ENCODE peak calls at places on chromosome 9, in eight cellular contexts. X is astrocyte of the spinal cord, O is dorsolateral prefrontal cortex, T is AG04450, Q is PC-9, E is cardiac muscle cell, G is GM13977, P is mesothelial cell of epicardium. W is an unnamed sample.

GRCh38 chr9:78296208-78296892 is 575 bp upstream of the PSAT1 start:
- DNase-seq in X (peak), O (peak), T (no peak), Q (peak), E (peak), G (peak), P (no peak), W (peak)

GRCh38 chr9:112241491-112241890 is 66.4 kb upstream of the SUSD1 start:
- DNase-seq in X (no peak), O (no peak), T (no peak), Q (no peak), E (no peak), G (no peak), P (no peak), W (no peak)

GRCh38 chr9:136572596-136573313 is 26.9 kb upstream of the NOTCH1 start:
- DNase-seq in X (no peak), O (no peak), T (no peak), Q (no peak), E (peak), G (no peak), P (no peak), W (no peak)

GRCh38 chr9:19313573-19313972 is 66.5 kb downstream of the RPS6 start:
- DNase-seq in X (no peak), O (no peak), T (no peak), Q (no peak), E (no peak), G (no peak), P (no peak), W (no peak)

GRCh38 chr9:72586388-72587160 is 65.2 kb downstream of the TMC1 start:
- DNase-seq in X (peak), O (no peak), T (peak), Q (peak), E (no peak), G (no peak), P (no peak), W (no peak)

GRCh38 chr9:80492221-80492620 is 920.5 kb downstream of the TLE4 start:
- DNase-seq in X (peak), O (no peak), T (no peak), Q (no peak), E (peak), G (no peak), P (no peak), W (no peak)

GRCh38 chr9:114072181-114073140 is 5.6 kb downstream of the AMBP start:
- DNase-seq in X (peak), O (no peak), T (no peak), Q (no peak), E (no peak), G (no peak), P (no peak), W (no peak)

GRCh38 chr9:1978941-1979340 is 36.2 kb upstream of the SMARCA2 start:
- DNase-seq in X (no peak), O (no peak), T (no peak), Q (no peak), E (no peak), G (no peak), P (no peak), W (no peak)

GRCh38 chr9:111039203-111039907 is 1.1 kb upstream of the LPAR1 start:
- DNase-seq in X (no peak), O (no peak), T (no peak), Q (no peak), E (no peak), G (no peak), P (no peak), W (peak)

GRCh38 chr9:76352026-76352620 is 42.1 kb downstream of the RFK start:
- DNase-seq in X (no peak), O (no peak), T (no peak), Q (peak), E (no peak), G (no peak), P (no peak), W (no peak)

GRCh38 chr9:35179347-35180271 is 17.8 kb downstream of the UNC13B start:
- DNase-seq in X (no peak), O (no peak), T (no peak), Q (no peak), E (no peak), G (no peak), P (no peak), W (no peak)

GRCh38 chr9:116378873-116379272 is 225.3 kb downstream of the PAPPA start:
- DNase-seq in X (no peak), O (no peak), T (no peak), Q (no peak), E (no peak), G (no peak), P (no peak), W (no peak)

GRCh38 chr9:82621446-82621845 is 441.5 kb downstream of the RASEF start:
- DNase-seq in X (no peak), O (no peak), T (no peak), Q (no peak), E (no peak), G (no peak), P (no peak), W (no peak)

GRCh38 chr9:112921549-112921948 is 30.9 kb upstream of the SLC46A2 start:
- DNase-seq in X (peak), O (no peak), T (peak), Q (peak), E (peak), G (peak), P (no peak), W (peak)

GRCh38 chr9:114850871-114851270 is 45.0 kb upstream of the TNFSF15 start:
- DNase-seq in X (peak), O (no peak), T (no peak), Q (no peak), E (no peak), G (no peak), P (no peak), W (no peak)

GRCh38 chr9:18877984-18878383 is 155.0 kb downstream of the SAXO1 start:
- DNase-seq in X (no peak), O (no peak), T (no peak), Q (no peak), E (no peak), G (no peak), P (no peak), W (no peak)

GRCh38 chr9:122191519-122191918 is 31.8 kb downstream of the MORN5 start:
- DNase-seq in X (no peak), O (no peak), T (no peak), Q (no peak), E (no peak), G (no peak), P (no peak), W (no peak)

GRCh38 chr9:8349369-8349768 is 549.8 kb upstream of the DMAC1 start:
- DNase-seq in X (no peak), O (no peak), T (no peak), Q (no peak), E (peak), G (no peak), P (no peak), W (no peak)

GRCh38 chr9:2765250-2765880 is 48.1 kb downstream of the KCNV2 start:
- DNase-seq in X (no peak), O (no peak), T (no peak), Q (peak), E (no peak), G (no peak), P (no peak), W (no peak)

GRCh38 chr9:715310-715709 is 126.2 kb upstream of the DMRT1 start:
- DNase-seq in X (no peak), O (no peak), T (no peak), Q (no peak), E (no peak), G (no peak), P (no peak), W (no peak)

GRCh38 chr9:36862206-36863145 is 171.6 kb downstream of the PAX5 start:
- DNase-seq in X (peak), O (peak), T (no peak), Q (no peak), E (peak), G (no peak), P (no peak), W (peak)

GRCh38 chr9:97938081-97938644 is at the start of gene HEMGN:
- DNase-seq in X (no peak), O (no peak), T (no peak), Q (no peak), E (no peak), G (no peak), P (no peak), W (no peak)

GRCh38 chr9:132610661-132611060 is 28.3 kb downstream of the BARHL1 start:
- DNase-seq in X (no peak), O (no peak), T (no peak), Q (no peak), E (no peak), G (no peak), P (no peak), W (no peak)

GRCh38 chr9:93507780-93508179 is 54.4 kb upstream of the FAM120AOS start:
- DNase-seq in X (no peak), O (no peak), T (no peak), Q (no peak), E (no peak), G (no peak), P (no peak), W (no peak)

GRCh38 chr9:114395196-114395595 is 7.4 kb upstream of the AKNA start:
- DNase-seq in X (no peak), O (no peak), T (no peak), Q (no peak), E (no peak), G (no peak), P (no peak), W (no peak)

GRCh38 chr9:84277646-84278045 is 62.9 kb downstream of the SLC28A3 start:
- DNase-seq in X (peak), O (no peak), T (no peak), Q (peak), E (no peak), G (no peak), P (no peak), W (no peak)

GRCh38 chr9:6024035-6024554 is 8.7 kb upstream of the RANBP6 start:
- DNase-seq in X (no peak), O (no peak), T (no peak), Q (no peak), E (peak), G (peak), P (no peak), W (peak)

GRCh38 chr9:134751630-134752029 is 110.0 kb downstream of the COL5A1 start:
- DNase-seq in X (no peak), O (no peak), T (no peak), Q (no peak), E (no peak), G (no peak), P (no peak), W (no peak)

GRCh38 chr9:136225366-136225747 is 20.3 kb downstream of the QSOX2 start:
- DNase-seq in X (no peak), O (no peak), T (no peak), Q (no peak), E (no peak), G (peak), P (no peak), W (no peak)

GRCh38 chr9:126682928-126683697 is 69.4 kb downstream of the LMX1B start:
- DNase-seq in X (no peak), O (no peak), T (no peak), Q (no peak), E (no peak), G (no peak), P (no peak), W (no peak)

GRCh38 chr9:87497604-87498045 is at the start of gene DAPK1:
- DNase-seq in X (peak), O (no peak), T (no peak), Q (peak), E (peak), G (peak), P (peak), W (peak)

GRCh38 chr9:4301971-4302427 is 2.1 kb upstream of the GLIS3 start:
- DNase-seq in X (peak), O (no peak), T (peak), Q (peak), E (no peak), G (no peak), P (no peak), W (no peak)

GRCh38 chr9:107489687-107490605 is at the start of gene KLF4:
- DNase-seq in X (peak), O (peak), T (peak), Q (peak), E (peak), G (peak), P (peak), W (peak)

GRCh38 chr9:107486674-107487520 is 2.7 kb downstream of the KLF4 start:
- DNase-seq in X (no peak), O (no peak), T (no peak), Q (no peak), E (no peak), G (no peak), P (no peak), W (no peak)

GRCh38 chr9:107489144-107489673 is 360 bp downstream of the KLF4 start:
- DNase-seq in X (peak), O (no peak), T (no peak), Q (no peak), E (no peak), G (peak), P (peak), W (no peak)

GRCh38 chr9:107488400-107489143 is 997 bp downstream of the KLF4 start:
- DNase-seq in X (peak), O (peak), T (no peak), Q (peak), E (peak), G (peak), P (peak), W (peak)

GRCh38 chr9:107487521-107488399 is 1.8 kb downstream of the KLF4 start:
- DNase-seq in X (peak), O (peak), T (no peak), Q (peak), E (peak), G (peak), P (peak), W (peak)
- TF ChIP-seq CTCF in X (peak), O (peak), T (peak), Q (peak), E (peak), G (peak), P (peak), W (peak)

DNA sequence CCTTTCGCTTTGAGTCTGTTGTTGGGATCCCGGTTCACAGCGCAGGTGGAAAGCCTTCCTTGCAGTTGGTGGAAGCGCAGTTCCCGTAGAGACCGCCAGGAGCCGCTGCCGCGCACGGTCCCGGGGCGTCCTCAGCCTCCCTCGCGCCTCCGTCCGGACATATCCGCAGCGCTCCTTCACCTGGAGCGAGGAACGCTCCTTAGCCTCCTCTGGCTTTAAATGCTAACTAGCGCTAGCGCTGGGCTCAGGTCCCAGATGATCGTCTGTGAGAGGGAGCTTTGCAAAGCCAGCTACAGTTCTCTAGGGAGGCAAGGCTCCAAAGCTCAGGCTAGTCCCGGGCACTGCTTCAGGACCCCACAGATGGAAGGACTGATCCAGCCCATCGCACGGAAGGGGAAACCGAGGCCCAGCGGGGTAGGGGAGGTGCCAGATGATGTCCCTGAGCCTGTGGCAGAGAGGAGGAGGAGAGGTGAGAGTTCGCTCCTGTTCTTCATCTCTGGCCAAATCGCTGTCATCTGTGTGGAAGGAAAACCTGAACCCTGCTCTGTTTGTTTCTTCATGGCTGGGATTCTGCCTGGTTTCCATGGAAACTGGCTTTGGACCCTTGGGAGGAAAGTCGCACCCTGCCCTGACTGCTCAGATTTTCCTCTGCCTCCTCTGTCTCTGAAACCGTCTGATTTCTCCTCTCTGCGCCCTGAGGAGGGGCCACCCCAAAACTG is 31.4 kb downstream of the COL15A1 start:
- DNase-seq in X (peak), O (peak), T (peak), Q (peak), E (peak), G (peak), P (peak), W (peak)
- TF ChIP-seq CTCF in X (peak), O (peak), T (peak), Q (peak), E (peak), G (peak), P (peak), W (peak)

GRCh38 chr9:23088932-23089364 is 642.3 kb downstream of the DMRTA1 start:
- DNase-seq in X (no peak), O (no peak), T (no peak), Q (no peak), E (peak), G (no peak), P (no peak), W (peak)
- TF ChIP-seq CTCF in X (no peak), O (no peak), T (peak), Q (no peak), E (no peak), G (no peak), P (no peak), W (no peak)

DNA sequence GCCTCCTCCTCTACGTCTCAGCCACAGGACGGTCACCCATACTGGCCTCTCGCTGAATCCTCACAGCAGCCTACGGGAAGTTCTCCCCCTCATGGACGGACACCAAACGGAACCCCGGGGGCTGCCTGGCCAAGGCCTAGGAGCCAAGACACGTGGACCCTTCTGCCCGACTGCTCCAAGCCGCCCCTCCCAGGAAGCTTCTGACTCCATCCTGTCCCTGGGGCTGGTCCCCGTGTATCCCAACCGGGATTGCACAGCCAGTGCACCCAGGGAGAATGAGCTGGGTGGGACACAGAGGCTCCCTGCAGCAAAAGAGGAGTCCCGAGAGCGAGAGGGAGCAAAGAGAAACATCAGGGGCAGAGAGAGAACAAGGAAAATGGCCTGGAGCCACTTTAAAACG is 3.2 kb downstream of the FAM78A start:
- DNase-seq in X (no peak), O (no peak), T (no peak), Q (no peak), E (no peak), G (no peak), P (no peak), W (no peak)
- TF ChIP-seq CTCF in X (no peak), O (no peak), T (no peak), Q (no peak), E (no peak), G (no peak), P (no peak), W (no peak)

GRCh38 chr9:91187965-91188344 is 173.8 kb downstream of the AUH start:
- DNase-seq in X (peak), O (no peak), T (no peak), Q (no peak), E (no peak), G (no peak), P (no peak), W (no peak)

GRCh38 chr9:91186311-91187101 is 175.2 kb downstream of the AUH start:
- DNase-seq in X (peak), O (no peak), T (no peak), Q (no peak), E (no peak), G (no peak), P (no peak), W (no peak)

GRCh38 chr9:91182831-91183230 is 178.9 kb downstream of the AUH start:
- DNase-seq in X (no peak), O (no peak), T (no peak), Q (no peak), E (no peak), G (no peak), P (no peak), W (no peak)

GRCh38 chr9:91187311-91187964 is 174.3 kb downstream of the AUH start:
- DNase-seq in X (no peak), O (no peak), T (no peak), Q (no peak), E (no peak), G (no peak), P (no peak), W (no peak)

DNA sequence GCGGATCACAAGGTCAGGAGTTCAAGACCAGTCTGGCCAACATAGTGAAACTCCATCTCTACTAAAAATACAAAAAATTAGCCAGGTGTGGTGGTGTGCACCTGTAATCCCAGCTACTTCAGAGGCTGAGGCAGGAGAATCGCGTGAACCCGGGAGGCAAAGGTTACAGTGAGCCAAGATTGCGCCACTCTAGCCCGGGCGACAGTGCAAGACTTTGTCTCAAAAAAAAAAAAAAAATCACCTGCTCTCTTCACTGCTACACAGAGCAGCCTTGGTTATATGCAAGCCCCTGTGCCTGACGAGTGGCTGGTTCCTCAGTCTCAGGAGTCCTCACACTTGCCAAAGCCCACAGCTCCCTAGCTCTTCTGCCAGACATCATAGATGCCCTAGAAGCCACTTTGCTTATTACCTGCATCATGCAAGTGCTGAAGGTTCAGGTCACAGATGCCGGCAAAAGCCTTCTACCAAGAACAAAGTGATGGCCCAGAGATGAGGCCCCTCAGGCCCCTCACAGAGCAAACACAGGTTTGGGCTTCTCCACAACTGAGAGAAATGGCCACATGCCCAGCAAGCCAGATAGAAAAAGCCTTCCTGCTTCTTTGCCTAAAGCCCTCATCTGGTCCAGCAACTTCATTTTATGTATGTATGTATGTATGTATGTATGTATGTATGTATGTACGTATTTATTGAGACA is 176.4 kb downstream of the AUH start:
- DNase-seq in X (no peak), O (no peak), T (no peak), Q (no peak), E (no peak), G (no peak), P (no peak), W (no peak)
- TF ChIP-seq CTCF in X (no peak), O (no peak), T (no peak), Q (no peak), E (no peak), G (no peak), P (no peak), W (no peak)

GRCh38 chr9:94681508-94681907 is 42.2 kb upstream of the FBP1 start:
- DNase-seq in X (peak), O (peak), T (peak), Q (peak), E (peak), G (peak), P (peak), W (peak)
- TF ChIP-seq CTCF in X (peak), O (peak), T (peak), Q (peak), E (peak), G (peak), P (peak), W (peak)

GRCh38 chr9:81600631-81601030 is 88.7 kb downstream of the TLE1 start:
- DNase-seq in X (no peak), O (no peak), T (no peak), Q (no peak), E (no peak), G (no peak), P (no peak), W (no peak)
- TF ChIP-seq CTCF in X (no peak), O (no peak), T (no peak), Q (no peak), E (no peak), G (no peak), P (no peak), W (no peak)

GRCh38 chr9:88791105-88791805 is 200.0 kb upstream of the S1PR3 start:
- DNase-seq in X (peak), O (no peak), T (peak), Q (peak), E (no peak), G (no peak), P (no peak), W (no peak)
- TF ChIP-seq CTCF in X (no peak), O (no peak), T (no peak), Q (no peak), E (no peak), G (no peak), P (no peak), W (no peak)

W was measured in endothelial cell.